ENCODE peak calls at places on chromosomes 2 and 18, in seven cellular contexts. P, I, C, K, Y, V and B are unnamed samples.

GRCh38 chr2:187499941-187500532 is 52.0 kb upstream of the CALCRL start:
- DNase-seq in P (no peak), I (peak; percentile 19), C (no peak), K (no peak), Y (peak; percentile 61), V (peak; percentile 77), B (peak; percentile 65)

GRCh38 chr2:151238527-151239487 is 22.9 kb downstream of the RBM43 start:
- DNase-seq in P (peak; percentile 58), I (peak; percentile 49), C (no peak), K (no peak), Y (peak; percentile 36), V (peak; percentile 79), B (peak; percentile 79)

GRCh38 chr18:79393181-79393598 is 2.5 kb upstream of the NFATC1 start:
- DNase-seq in P (no peak), I (no peak), C (peak; percentile 67), K (peak; percentile 69), Y (no peak), V (no peak), B (peak; percentile 3)

GRCh38 chr18:427005-427404 is 73.5 kb downstream of the COLEC12 start:
- DNase-seq in P (no peak), I (no peak), C (no peak), K (no peak), Y (no peak), V (peak; percentile 70), B (no peak)

GRCh38 chr18:3094355-3094684 is 81.4 kb upstream of the LPIN2 start:
- DNase-seq in P (no peak), I (no peak), C (no peak), K (no peak), Y (no peak), V (no peak), B (no peak)

GRCh38 chr2:214215107-214215506 is 195.7 kb upstream of the VWC2L start:
- DNase-seq in P (no peak), I (no peak), C (no peak), K (no peak), Y (no peak), V (no peak), B (peak; percentile 63)

GRCh38 chr2:37379881-37380296 is 35.5 kb downstream of the QPCT start:
- DNase-seq in P (no peak), I (no peak), C (no peak), K (no peak), Y (no peak), V (peak; percentile 17), B (no peak)

GRCh38 chr2:2107627-2108026 is 223.4 kb downstream of the MYT1L start:
- DNase-seq in P (no peak), I (no peak), C (no peak), K (no peak), Y (no peak), V (no peak), B (no peak)

GRCh38 chr2:2464095-2464494 is 133.0 kb upstream of the MYT1L start:
- DNase-seq in P (no peak), I (no peak), C (no peak), K (no peak), Y (no peak), V (no peak), B (no peak)

GRCh38 chr18:57439985-57440330 is 4.8 kb downstream of the ONECUT2 start:
- DNase-seq in P (no peak), I (no peak), C (no peak), K (no peak), Y (no peak), V (no peak), B (no peak)

GRCh38 chr2:62596061-62596658 is 90.2 kb upstream of the TMEM17 start:
- DNase-seq in P (no peak), I (no peak), C (no peak), K (no peak), Y (no peak), V (peak; percentile 80), B (peak; percentile 51)

GRCh38 chr2:54520687-54521086 is 64.6 kb downstream of the SPTBN1 start:
- DNase-seq in P (no peak), I (no peak), C (no peak), K (no peak), Y (no peak), V (peak; percentile 93), B (peak; percentile 64)

GRCh38 chr2:67255933-67256615 is 141.1 kb upstream of the ETAA1 start:
- DNase-seq in P (no peak), I (no peak), C (no peak), K (no peak), Y (no peak), V (peak; percentile 71), B (peak; percentile 87)

GRCh38 chr2:181574321-181574720 is 82.6 kb downstream of the CERKL start:
- DNase-seq in P (no peak), I (no peak), C (no peak), K (no peak), Y (no peak), V (no peak), B (no peak)

GRCh38 chr2:224354631-224355211 is 47.2 kb downstream of the FAM124B start:
- DNase-seq in P (no peak), I (no peak), C (no peak), K (no peak), Y (no peak), V (no peak), B (no peak)

GRCh38 chr2:218230882-218231281 is 13.9 kb downstream of the ARPC2 start:
- DNase-seq in P (no peak), I (peak; percentile 35), C (no peak), K (no peak), Y (peak; percentile 82), V (peak; percentile 62), B (peak; percentile 41)

GRCh38 chr2:38218995-38219394 is 143.0 kb upstream of the CYP1B1 start:
- DNase-seq in P (no peak), I (no peak), C (no peak), K (no peak), Y (no peak), V (no peak), B (no peak)

GRCh38 chr2:170815311-170815710 is 1.4 kb upstream of the GAD1 start:
- DNase-seq in P (no peak), I (no peak), C (no peak), K (no peak), Y (no peak), V (no peak), B (no peak)
- H3K4me3 ChIP-seq in P (peak overlapping the region; percentile 47), I (no peak overlapping the region), C (no peak overlapping the region), K (no peak overlapping the region), Y (no peak overlapping the region), V (no peak overlapping the region), B (no peak overlapping the region)

GRCh38 chr2:7882296-7882695 is 799.6 kb upstream of the ID2 start:
- DNase-seq in P (no peak), I (no peak), C (no peak), K (no peak), Y (no peak), V (no peak), B (no peak)

GRCh38 chr2:7887441-7887840 is 794.4 kb upstream of the ID2 start:
- DNase-seq in P (no peak), I (no peak), C (no peak), K (no peak), Y (no peak), V (no peak), B (no peak)

GRCh38 chr2:7888876-7889275 is 793.0 kb upstream of the ID2 start:
- DNase-seq in P (no peak), I (no peak), C (no peak), K (no peak), Y (no peak), V (no peak), B (no peak)

GRCh38 chr2:7884338-7884737 is 797.5 kb upstream of the ID2 start:
- DNase-seq in P (no peak), I (no peak), C (no peak), K (no peak), Y (no peak), V (no peak), B (no peak)

DNA sequence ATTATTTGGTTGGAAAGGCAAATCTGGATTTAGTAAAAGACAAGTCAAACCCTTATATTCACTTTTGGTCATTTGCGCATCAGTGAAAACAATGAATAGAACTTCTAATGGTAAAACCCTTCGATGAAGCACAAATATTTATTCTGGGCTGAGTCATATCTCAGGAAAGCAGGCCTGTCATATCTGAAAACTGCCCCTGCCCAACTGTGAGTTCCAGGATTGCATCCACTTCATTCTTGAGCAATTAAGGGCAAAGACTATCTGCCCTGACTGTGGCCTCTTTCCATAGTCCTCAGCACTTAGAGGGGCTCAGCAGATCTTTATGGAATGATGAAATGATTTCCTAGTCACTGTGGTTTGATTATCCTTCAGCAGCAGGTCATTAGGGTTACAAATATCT is 795.2 kb upstream of the ID2 start:
- DNase-seq in P (no peak), I (no peak), C (no peak), K (no peak), Y (no peak), V (no peak), B (peak; percentile 41)
- TF ChIP-seq CTCF in P (no peak), I (no peak), C (no peak), K (no peak), Y (no peak), V (no peak), B (no peak)

DNA sequence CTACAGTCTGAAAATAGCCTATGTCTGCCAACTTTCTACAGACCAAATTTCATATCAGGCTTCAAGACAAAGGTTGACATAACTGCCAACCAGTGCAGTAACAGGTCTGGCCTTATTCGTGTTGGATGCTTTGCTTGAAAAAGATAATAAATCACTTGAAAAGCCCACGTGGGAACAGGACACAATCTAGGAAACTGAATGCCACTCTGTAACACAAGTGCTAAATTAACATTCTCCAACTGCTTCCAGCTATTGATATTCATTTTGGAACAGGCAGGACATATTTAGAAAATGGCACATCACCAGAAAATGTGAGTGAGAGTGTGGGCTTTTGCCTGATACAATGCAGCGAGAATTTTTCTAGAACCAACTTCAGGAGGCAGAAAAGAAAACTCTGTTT is 165.9 kb upstream of the CCDC150 start:
- DNase-seq in P (no peak), I (no peak), C (no peak), K (no peak), Y (no peak), V (no peak), B (no peak)
- H3K4me3 ChIP-seq in P (no peak overlapping the region), I (no peak overlapping the region), C (no peak overlapping the region), K (no peak overlapping the region), Y (no peak overlapping the region), V (no peak overlapping the region), B (no peak overlapping the region)

GRCh38 chr2:12321017-12321641 is 395.6 kb upstream of the TRIB2 start:
- DNase-seq in P (no peak), I (no peak), C (no peak), K (no peak), Y (no peak), V (peak; percentile 97), B (peak; percentile 86)
- TF ChIP-seq CTCF in P (no peak), I (no peak), C (no peak), K (no peak), Y (no peak), V (peak; percentile 9), B (no peak)

GRCh38 chr2:118845843-118846666 is 1.4 kb downstream of the EN1 start:
- DNase-seq in P (no peak), I (no peak), C (no peak), K (no peak), Y (no peak), V (no peak), B (no peak)
- H3K4me3 ChIP-seq in P (no peak overlapping the region), I (peak overlapping the region; percentile 57), C (no peak overlapping the region), K (no peak overlapping the region), Y (no peak overlapping the region), V (peak overlapping the region; percentile 47), B (no peak overlapping the region)

GRCh38 chr2:234818937-234819336 is 132.9 kb upstream of the SH3BP4 start:
- DNase-seq in P (no peak), I (no peak), C (no peak), K (no peak), Y (no peak), V (no peak), B (no peak)
- TF ChIP-seq CTCF in P (no peak), I (no peak), C (no peak), K (no peak), Y (no peak), V (peak; percentile 21), B (peak; percentile 39)